ENCODE peak calls at places on chromosomes 2 and 18, in nine cellular contexts. W is AML-193; U is CD8-positive, alpha-beta memory T cell; O is HFF-Myc; G is lung microvascular endothelial cell; J is omental fat pad; V is adipocyte; P is amniotic stem cell; D is T-helper 2 cell. M is an unnamed sample.

GRCh38 chr18:51614967-51615571 is 417.6 kb upstream of the MEX3C start:
- DNase-seq in O (no peak), P (no peak), J (peak), D (no peak), U (no peak), W (no peak), V (no peak), G (peak), M (no peak)

GRCh38 chr2:199911877-199912161 is 726 bp downstream of the C2orf69 start:
- DNase-seq in U (no peak), G (no peak), O (no peak), W (no peak), D (no peak), P (no peak), J (no peak), V (no peak), M (no peak)

GRCh38 chr2:124810132-124810531 is 785.0 kb downstream of the CNTNAP5 start:
- DNase-seq in V (no peak), G (no peak), P (no peak), U (no peak), O (no peak), W (no peak), J (no peak), D (no peak), M (no peak)

GRCh38 chr2:102304711-102305591 is 6.4 kb upstream of the IL1RL1 start:
- DNase-seq in D (no peak), U (no peak), W (no peak), J (no peak), V (no peak), P (no peak), O (no peak), G (peak), M (no peak)

GRCh38 chr2:37189452-37190153 is 1.1 kb upstream of the SULT6B1 start:
- DNase-seq in P (peak), J (no peak), W (peak), V (peak), D (no peak), O (peak), U (no peak), G (peak), M (peak)

GRCh38 chr18:46062781-46063180 is 9.3 kb downstream of the PSTPIP2 start:
- DNase-seq in O (no peak), G (no peak), W (no peak), D (no peak), U (no peak), J (no peak), V (no peak), P (no peak), M (no peak)

GRCh38 chr2:53177342-53177741 is 590.3 kb upstream of the CHAC2 start:
- DNase-seq in J (no peak), V (no peak), D (no peak), U (no peak), O (no peak), P (no peak), G (no peak), W (no peak), M (no peak)

GRCh38 chr2:170118641-170119040 is 59.3 kb upstream of the MYO3B start:
- DNase-seq in J (no peak), U (no peak), W (no peak), P (no peak), G (no peak), V (no peak), O (no peak), D (no peak), M (no peak)

GRCh38 chr2:55056024-55056521 is 5.8 kb upstream of the RTN4 start:
- DNase-seq in U (no peak), W (no peak), V (peak), O (no peak), G (no peak), D (no peak), J (no peak), P (no peak), M (no peak)

GRCh38 chr2:41535575-41535974 is 512.2 kb upstream of the PKDCC start:
- DNase-seq in J (no peak), P (no peak), U (no peak), V (no peak), D (no peak), W (no peak), O (no peak), G (no peak), M (no peak)

GRCh38 chr2:75079575-75079974 is 119.7 kb downstream of the TACR1 start:
- DNase-seq in O (no peak), D (no peak), V (no peak), U (no peak), P (no peak), J (no peak), G (no peak), W (no peak), M (no peak)

GRCh38 chr2:220300806-220301205 is 673.4 kb downstream of the SLC4A3 start:
- DNase-seq in G (no peak), V (no peak), J (no peak), O (no peak), U (no peak), D (no peak), P (no peak), W (no peak), M (no peak)